ENCODE peak calls at places on chromosomes 13 and 19, in ten cellular contexts. E is choroid plexus epithelial cell; O is NCI-H345; N is GM23248; R is PC-3; T is progenitor cell of endocrine pancreas; M is astrocyte; A is AG20443; I is stomach; D is stimulated activated CD4-positive, alpha-beta T cell treated with anti-CD3 and anti-CD28 coated beads, Interleukin-1b, Interleukin-23, amount 100 ng/mL, for 24 hours. H is an unnamed sample.

GRCh38 chr13:33707449-33707848 is 110.5 kb upstream of the RFC3 start:
- DNase-seq in O (no peak), E (no peak), T (no peak), M (no peak), R (no peak), D (no peak), A (no peak), I (no peak), N (no peak), H (no peak)

GRCh38 chr19:57675881-57676280 is 5.9 kb upstream of the ZNF551 start:
- DNase-seq in M (no peak), D (no peak), A (peak), E (peak), N (peak), T (no peak), R (no peak), O (no peak), I (no peak), H (no peak)

GRCh38 chr13:65789815-65790214 is 1440.3 kb downstream of the PCDH9 start:
- DNase-seq in D (no peak), A (no peak), T (no peak), R (peak), E (peak), M (no peak), I (no peak), O (no peak), N (peak), H (no peak)

GRCh38 chr19:29467824-29468401 is 57.9 kb upstream of the VSTM2B start:
- DNase-seq in R (peak), E (peak), T (no peak), D (no peak), M (no peak), O (peak), A (peak), N (peak), I (no peak), H (peak)

GRCh38 chr13:30395192-30396158 is 26.8 kb upstream of the UBE2L5 start:
- DNase-seq in M (peak), I (peak), R (peak), O (peak), A (peak), T (peak), D (no peak), E (peak), N (peak), H (peak)

GRCh38 chr13:46609052-46609451 is 56.1 kb downstream of the LRCH1 start:
- DNase-seq in M (no peak), R (no peak), N (no peak), A (no peak), T (no peak), E (no peak), D (no peak), O (no peak), I (no peak), H (no peak)

GRCh38 chr13:29752175-29752574 is 98.2 kb downstream of the UBL3 start:
- DNase-seq in E (no peak), R (no peak), T (no peak), I (no peak), N (no peak), D (no peak), M (no peak), A (no peak), O (no peak), H (no peak)

GRCh38 chr13:110155072-110155471 is 151.9 kb downstream of the COL4A1 start:
- DNase-seq in N (no peak), O (no peak), A (no peak), D (no peak), T (no peak), M (no peak), E (no peak), R (no peak), I (no peak), H (no peak)

GRCh38 chr19:47509973-47510372 is 4.9 kb downstream of the NAPA start:
- DNase-seq in T (no peak), O (no peak), E (no peak), I (peak), A (no peak), M (no peak), R (peak), N (peak), D (no peak), H (no peak)

H was measured in amygdala.